ENCODE peak calls at places on chromosome 6, in four cellular contexts. One of them, this sample, is unnamed.

GRCh38 chr6:47655719-47656595 is 42.4 kb upstream of the ADGRF4 start:
- DNase-seq in IMR-90: no peak
- DNase-seq in dorsolateral prefrontal cortex: no peak
- DNase-seq in brain microvascular endothelial cell: no peak
- DNase-seq in this sample: peak

GRCh38 chr6:125197795-125198269 is 44.3 kb downstream of the TPD52L1 start:
- DNase-seq in IMR-90: peak
- DNase-seq in dorsolateral prefrontal cortex: peak
- DNase-seq in brain microvascular endothelial cell: peak
- DNase-seq in this sample: peak

GRCh38 chr6:11223296-11223695 is 9.2 kb downstream of the NEDD9 start:
- DNase-seq in IMR-90: no peak
- DNase-seq in dorsolateral prefrontal cortex: no peak
- DNase-seq in brain microvascular endothelial cell: no peak
- DNase-seq in this sample: peak

GRCh38 chr6:7542878-7543394 is 1.5 kb downstream of the DSP start:
- DNase-seq in IMR-90: peak
- DNase-seq in dorsolateral prefrontal cortex: no peak
- DNase-seq in brain microvascular endothelial cell: peak
- DNase-seq in this sample: no peak

GRCh38 chr6:111551521-111552231 is 54.0 kb downstream of the TRAF3IP2 start:
- DNase-seq in IMR-90: no peak
- DNase-seq in dorsolateral prefrontal cortex: no peak
- DNase-seq in brain microvascular endothelial cell: no peak
- DNase-seq in this sample: peak

GRCh38 chr6:138410972-138411667 is 7.1 kb downstream of the HEBP2 start:
- DNase-seq in IMR-90: peak
- DNase-seq in dorsolateral prefrontal cortex: no peak
- DNase-seq in brain microvascular endothelial cell: peak
- DNase-seq in this sample: peak

GRCh38 chr6:84426002-84426705 is 198.7 kb upstream of the CEP162 start:
- DNase-seq in IMR-90: no peak
- DNase-seq in dorsolateral prefrontal cortex: no peak
- DNase-seq in brain microvascular endothelial cell: peak
- DNase-seq in this sample: peak

GRCh38 chr6:53322188-53323029 is 26.3 kb downstream of the ELOVL5 start:
- DNase-seq in IMR-90: peak
- DNase-seq in dorsolateral prefrontal cortex: no peak
- DNase-seq in brain microvascular endothelial cell: no peak
- DNase-seq in this sample: no peak

GRCh38 chr6:73586416-73586974 is 65.7 kb upstream of the EEF1A1 start:
- DNase-seq in IMR-90: peak
- DNase-seq in dorsolateral prefrontal cortex: no peak
- DNase-seq in brain microvascular endothelial cell: no peak
- DNase-seq in this sample: peak

GRCh38 chr6:41939091-41939847 is 2.3 kb downstream of the CCND3 start:
- DNase-seq in IMR-90: peak
- DNase-seq in dorsolateral prefrontal cortex: peak
- DNase-seq in brain microvascular endothelial cell: no peak
- DNase-seq in this sample: no peak

GRCh38 chr6:38671885-38672467 is 31.0 kb downstream of the GLO1 start:
- DNase-seq in IMR-90: peak
- DNase-seq in dorsolateral prefrontal cortex: no peak
- DNase-seq in brain microvascular endothelial cell: peak
- DNase-seq in this sample: peak

GRCh38 chr6:111521497-111522275 is 38.7 kb upstream of the REV3L start:
- DNase-seq in IMR-90: peak
- DNase-seq in dorsolateral prefrontal cortex: no peak
- DNase-seq in brain microvascular endothelial cell: no peak
- DNase-seq in this sample: no peak

GRCh38 chr6:110068592-110068967 is 90.5 kb downstream of the GPR6 start:
- DNase-seq in IMR-90: no peak
- DNase-seq in dorsolateral prefrontal cortex: no peak
- DNase-seq in brain microvascular endothelial cell: no peak
- DNase-seq in this sample: no peak

GRCh38 chr6:157139054-157139708 is 184.1 kb downstream of the TMEM242 start:
- DNase-seq in IMR-90: no peak
- DNase-seq in dorsolateral prefrontal cortex: no peak
- DNase-seq in brain microvascular endothelial cell: no peak
- DNase-seq in this sample: no peak

GRCh38 chr6:113971786-113972185 is 838 bp upstream of the HDAC2 start:
- DNase-seq in IMR-90: no peak
- DNase-seq in dorsolateral prefrontal cortex: no peak
- DNase-seq in brain microvascular endothelial cell: no peak
- DNase-seq in this sample: no peak

GRCh38 chr6:33749401-33749800 is 2.7 kb upstream of the IP6K3 start:
- DNase-seq in IMR-90: no peak
- DNase-seq in dorsolateral prefrontal cortex: no peak
- DNase-seq in brain microvascular endothelial cell: no peak
- DNase-seq in this sample: no peak

GRCh38 chr6:170026272-170027110 is 264.4 kb downstream of the DLL1 start:
- DNase-seq in IMR-90: no peak
- DNase-seq in dorsolateral prefrontal cortex: no peak
- DNase-seq in brain microvascular endothelial cell: no peak
- DNase-seq in this sample: no peak

GRCh38 chr6:77143659-77144447 is 319.4 kb downstream of the HTR1B start:
- DNase-seq in IMR-90: no peak
- DNase-seq in dorsolateral prefrontal cortex: no peak
- DNase-seq in brain microvascular endothelial cell: no peak
- DNase-seq in this sample: no peak

GRCh38 chr6:81636930-81637568 is 115.4 kb downstream of the TENT5A start:
- DNase-seq in IMR-90: peak
- DNase-seq in dorsolateral prefrontal cortex: no peak
- DNase-seq in brain microvascular endothelial cell: no peak
- DNase-seq in this sample: no peak

GRCh38 chr6:69719602-69720193 is 77.1 kb downstream of the LMBRD1 start:
- DNase-seq in IMR-90: peak
- DNase-seq in dorsolateral prefrontal cortex: no peak
- DNase-seq in brain microvascular endothelial cell: peak
- DNase-seq in this sample: peak

GRCh38 chr6:108167449-108167903 is 1.7 kb downstream of the NR2E1 start:
- DNase-seq in IMR-90: no peak
- DNase-seq in dorsolateral prefrontal cortex: no peak
- DNase-seq in brain microvascular endothelial cell: no peak
- DNase-seq in this sample: no peak

GRCh38 chr6:79984261-79984660 is 20.2 kb upstream of the TTK start:
- DNase-seq in IMR-90: no peak
- DNase-seq in dorsolateral prefrontal cortex: no peak
- DNase-seq in brain microvascular endothelial cell: no peak
- DNase-seq in this sample: peak

GRCh38 chr6:17167327-17167979 is 65.6 kb downstream of the STMND1 start:
- DNase-seq in IMR-90: peak
- DNase-seq in dorsolateral prefrontal cortex: no peak
- DNase-seq in brain microvascular endothelial cell: peak
- DNase-seq in this sample: peak

GRCh38 chr6:17173071-17173470 is 71.2 kb downstream of the STMND1 start:
- DNase-seq in IMR-90: peak
- DNase-seq in dorsolateral prefrontal cortex: no peak
- DNase-seq in brain microvascular endothelial cell: no peak
- DNase-seq in this sample: no peak

GRCh38 chr6:17169701-17170100 is 67.9 kb downstream of the STMND1 start:
- DNase-seq in IMR-90: no peak
- DNase-seq in dorsolateral prefrontal cortex: no peak
- DNase-seq in brain microvascular endothelial cell: no peak
- DNase-seq in this sample: no peak

GRCh38 chr6:17165383-17165782 is 63.5 kb downstream of the STMND1 start:
- DNase-seq in IMR-90: peak
- DNase-seq in dorsolateral prefrontal cortex: no peak
- DNase-seq in brain microvascular endothelial cell: peak
- DNase-seq in this sample: no peak

DNA sequence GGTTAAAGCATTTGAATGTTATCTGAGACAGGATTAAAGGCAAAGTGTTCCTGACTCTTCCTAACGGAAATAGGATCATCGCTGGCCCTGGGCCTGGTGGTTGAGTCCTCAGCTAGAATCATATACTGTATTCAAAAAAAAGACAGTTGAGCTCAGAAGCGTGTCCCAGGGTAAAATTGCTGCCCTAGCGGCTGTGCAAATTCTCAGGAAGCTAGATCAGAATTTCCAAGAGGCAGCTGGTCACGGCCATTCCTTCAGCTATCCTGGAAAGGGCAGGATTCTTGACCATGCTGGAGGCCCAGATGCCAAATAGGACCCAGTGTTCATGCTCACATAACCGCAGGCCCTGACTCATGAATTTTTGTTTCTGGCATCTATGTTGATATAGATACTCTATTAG is 67.4 kb downstream of the STMND1 start:
- DNase-seq in IMR-90: peak
- DNase-seq in dorsolateral prefrontal cortex: no peak
- DNase-seq in brain microvascular endothelial cell: peak
- DNase-seq in this sample: no peak
- TF ChIP-seq CTCF in IMR-90: no peak
- TF ChIP-seq CTCF in dorsolateral prefrontal cortex: no peak
- TF ChIP-seq CTCF in brain microvascular endothelial cell: peak
- TF ChIP-seq CTCF in this sample: no peak

GRCh38 chr6:37004044-37004984 is 1.1 kb upstream of the FGD2 start:
- DNase-seq in IMR-90: no peak
- DNase-seq in dorsolateral prefrontal cortex: no peak
- DNase-seq in brain microvascular endothelial cell: no peak
- DNase-seq in this sample: no peak

GRCh38 chr6:37007340-37008043 is 2.0 kb downstream of the FGD2 start:
- DNase-seq in IMR-90: no peak
- DNase-seq in dorsolateral prefrontal cortex: no peak
- DNase-seq in brain microvascular endothelial cell: no peak
- DNase-seq in this sample: no peak

GRCh38 chr6:37005827-37006514 is 516 bp downstream of the FGD2 start:
- DNase-seq in IMR-90: no peak
- DNase-seq in dorsolateral prefrontal cortex: no peak
- DNase-seq in brain microvascular endothelial cell: no peak
- DNase-seq in this sample: no peak

GRCh38 chr6:37006793-37007339 is 1.4 kb downstream of the FGD2 start:
- DNase-seq in IMR-90: peak
- DNase-seq in dorsolateral prefrontal cortex: no peak
- DNase-seq in brain microvascular endothelial cell: no peak
- DNase-seq in this sample: no peak

DNA sequence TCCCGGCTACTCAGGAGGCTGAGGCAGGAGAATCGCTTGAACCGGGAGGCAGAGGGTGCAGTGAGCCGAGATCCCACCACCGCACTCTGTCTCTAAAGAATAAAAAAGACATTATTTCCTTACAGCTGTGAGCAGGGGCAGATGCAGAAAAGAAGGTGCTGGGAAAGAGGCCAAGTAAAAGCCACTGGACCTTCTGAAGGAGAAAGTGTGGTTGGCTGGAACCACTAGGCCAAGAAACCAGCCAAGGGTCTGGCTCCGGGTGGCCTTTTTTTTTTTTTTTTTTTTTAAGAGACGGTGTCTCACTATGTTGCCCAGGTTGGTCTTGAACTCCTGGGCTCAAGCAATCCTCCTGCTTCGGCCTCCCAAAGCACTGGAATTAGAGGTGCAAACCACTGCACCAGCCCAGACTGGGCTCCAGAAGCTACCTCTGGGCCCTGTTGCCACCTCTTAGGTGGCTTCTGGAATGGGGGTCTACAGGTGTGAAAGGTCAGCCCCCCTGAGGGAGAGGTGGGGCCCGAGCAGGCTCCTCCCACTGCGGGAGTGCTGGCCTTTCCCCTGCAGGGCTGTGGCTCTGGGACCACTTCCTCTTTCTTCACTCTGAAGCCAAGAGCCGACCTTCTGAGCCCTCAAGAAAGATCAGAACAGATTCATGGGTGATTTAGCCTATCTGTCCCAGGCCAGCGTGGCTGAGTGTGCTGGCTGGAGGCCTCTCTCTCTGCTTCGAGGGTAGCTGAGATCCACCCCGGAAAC is at the start of gene FGD2:
- DNase-seq in IMR-90: no peak
- DNase-seq in dorsolateral prefrontal cortex: no peak
- DNase-seq in brain microvascular endothelial cell: no peak
- DNase-seq in this sample: no peak
- H3K27ac ChIP-seq in IMR-90: no peak
- H3K27ac ChIP-seq in dorsolateral prefrontal cortex: no peak
- H3K27ac ChIP-seq in brain microvascular endothelial cell: no peak
- H3K27ac ChIP-seq in this sample: no peak

DNA sequence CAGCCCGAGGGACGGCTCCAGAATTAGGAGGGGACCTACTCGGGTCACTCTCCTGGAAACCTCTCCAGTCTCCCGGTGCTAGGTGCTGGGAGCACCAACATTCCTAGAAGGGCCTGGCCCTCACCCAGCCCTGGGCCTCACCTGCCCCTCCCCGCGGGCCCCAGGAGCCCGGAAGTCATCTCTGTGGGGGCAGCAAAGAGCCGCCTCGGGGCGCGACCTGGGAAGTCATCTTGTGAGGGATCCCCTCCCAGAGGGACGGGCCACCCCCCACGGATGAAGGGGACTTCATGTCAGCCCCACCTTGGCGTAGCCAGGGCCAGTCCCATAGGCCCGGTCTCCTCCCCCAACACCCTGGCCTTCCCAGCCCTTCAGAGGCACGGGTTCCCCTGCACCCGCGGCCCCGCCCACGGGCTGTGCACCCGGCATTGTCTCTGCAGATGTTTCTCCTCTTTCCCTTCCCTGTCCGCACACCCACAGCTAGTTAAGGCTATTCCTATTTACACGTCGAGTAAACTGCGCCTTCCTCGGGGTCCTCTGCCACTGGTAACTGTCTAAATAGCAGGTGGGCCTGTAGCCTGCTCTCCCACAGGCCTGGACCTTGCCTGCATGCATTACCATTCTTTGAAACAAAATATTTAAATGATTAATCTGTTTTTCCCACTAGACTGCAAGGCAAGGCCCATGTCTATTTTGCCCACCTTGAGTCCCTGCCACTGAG is 896 bp upstream of the RNASET2 start:
- DNase-seq in IMR-90: no peak
- DNase-seq in dorsolateral prefrontal cortex: no peak
- DNase-seq in brain microvascular endothelial cell: no peak
- DNase-seq in this sample: no peak
- TF ChIP-seq CTCF in IMR-90: no peak
- TF ChIP-seq CTCF in dorsolateral prefrontal cortex: no peak
- TF ChIP-seq CTCF in brain microvascular endothelial cell: peak
- TF ChIP-seq CTCF in this sample: no peak

GRCh38 chr6:40932953-40933352 is 106.1 kb downstream of the UNC5CL start:
- DNase-seq in IMR-90: no peak
- DNase-seq in dorsolateral prefrontal cortex: no peak
- DNase-seq in brain microvascular endothelial cell: no peak
- DNase-seq in this sample: no peak

GRCh38 chr6:40933864-40934263 is 105.2 kb downstream of the UNC5CL start:
- DNase-seq in IMR-90: peak
- DNase-seq in dorsolateral prefrontal cortex: no peak
- DNase-seq in brain microvascular endothelial cell: no peak
- DNase-seq in this sample: no peak

GRCh38 chr6:40932366-40932765 is 106.7 kb downstream of the UNC5CL start:
- DNase-seq in IMR-90: peak
- DNase-seq in dorsolateral prefrontal cortex: no peak
- DNase-seq in brain microvascular endothelial cell: no peak
- DNase-seq in this sample: peak

GRCh38 chr6:40937491-40937890 is 101.5 kb downstream of the UNC5CL start:
- DNase-seq in IMR-90: peak
- DNase-seq in dorsolateral prefrontal cortex: no peak
- DNase-seq in brain microvascular endothelial cell: no peak
- DNase-seq in this sample: peak

DNA sequence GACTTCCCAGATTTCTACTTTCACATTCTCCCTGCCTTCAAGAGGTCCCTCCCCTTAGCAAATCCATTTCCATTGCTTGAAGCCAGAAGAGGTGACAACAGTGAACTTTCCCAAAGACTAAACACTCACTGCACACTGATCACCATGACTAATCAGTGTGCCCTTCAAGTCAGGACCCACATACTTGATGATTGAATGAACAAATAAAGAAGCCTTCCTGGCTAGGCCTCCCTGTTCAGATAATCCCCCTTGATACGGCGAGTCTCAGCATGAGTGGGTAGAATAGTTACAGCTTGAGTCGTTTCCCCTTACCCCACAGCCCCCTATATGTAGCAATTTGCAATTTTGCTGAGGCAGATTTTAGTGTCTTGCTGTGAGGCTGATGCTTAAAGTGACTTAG is 102.2 kb downstream of the UNC5CL start:
- DNase-seq in IMR-90: peak
- DNase-seq in dorsolateral prefrontal cortex: no peak
- DNase-seq in brain microvascular endothelial cell: peak
- DNase-seq in this sample: peak
- H3K27ac ChIP-seq in IMR-90: peak
- H3K27ac ChIP-seq in dorsolateral prefrontal cortex: no peak
- H3K27ac ChIP-seq in brain microvascular endothelial cell: peak
- H3K27ac ChIP-seq in this sample: peak

This sample was measured in endothelial cell of umbilical vein.